ENCODE peak calls at places on chromosome 9, in seven cellular contexts. One of them, this sample, is unnamed.
A peak's percentile ranks its signal among the peaks of the same experiment; 100 is the strongest.

GRCh38 chr9:114392749-114393112 is 4.9 kb upstream of the AKNA start:
- DNase-seq in GOT3: no peak
- DNase-seq in astrocyte of the spinal cord: no peak
- DNase-seq in foreskin fibroblast: no peak
- DNase-seq in NCI-H345: no peak
- DNase-seq in PC-9: peak; percentile 60
- DNase-seq in ovary: peak; percentile 56
- DNase-seq in this sample: no peak

GRCh38 chr9:127561491-127562270 is 50.4 kb upstream of the STXBP1 start:
- DNase-seq in GOT3: peak; percentile 65
- DNase-seq in astrocyte of the spinal cord: peak; percentile 99
- DNase-seq in foreskin fibroblast: peak; percentile 100
- DNase-seq in NCI-H345: no peak
- DNase-seq in PC-9: peak; percentile 99
- DNase-seq in ovary: peak; percentile 80
- DNase-seq in this sample: no peak

GRCh38 chr9:133119039-133119438 is 2.0 kb downstream of the RALGDS start:
- DNase-seq in GOT3: no peak
- DNase-seq in astrocyte of the spinal cord: no peak
- DNase-seq in foreskin fibroblast: no peak
- DNase-seq in NCI-H345: no peak
- DNase-seq in PC-9: no peak
- DNase-seq in ovary: no peak
- DNase-seq in this sample: no peak

GRCh38 chr9:93129691-93130500 is 4.2 kb downstream of the NINJ1 start:
- DNase-seq in GOT3: no peak
- DNase-seq in astrocyte of the spinal cord: no peak
- DNase-seq in foreskin fibroblast: no peak
- DNase-seq in NCI-H345: no peak
- DNase-seq in PC-9: no peak
- DNase-seq in ovary: peak; percentile 20
- DNase-seq in this sample: no peak

GRCh38 chr9:84442712-84443111 is 102.2 kb upstream of the SLC28A3 start:
- DNase-seq in GOT3: no peak
- DNase-seq in astrocyte of the spinal cord: no peak
- DNase-seq in foreskin fibroblast: no peak
- DNase-seq in NCI-H345: no peak
- DNase-seq in PC-9: no peak
- DNase-seq in ovary: no peak
- DNase-seq in this sample: no peak

GRCh38 chr9:27248702-27249101 is 48.2 kb downstream of the EQTN start:
- DNase-seq in GOT3: no peak
- DNase-seq in astrocyte of the spinal cord: no peak
- DNase-seq in foreskin fibroblast: no peak
- DNase-seq in NCI-H345: no peak
- DNase-seq in PC-9: no peak
- DNase-seq in ovary: no peak
- DNase-seq in this sample: no peak

GRCh38 chr9:93669958-93670207 is 93.5 kb downstream of the PHF2 start:
- DNase-seq in GOT3: no peak
- DNase-seq in astrocyte of the spinal cord: no peak
- DNase-seq in foreskin fibroblast: no peak
- DNase-seq in NCI-H345: no peak
- DNase-seq in PC-9: no peak
- DNase-seq in ovary: no peak
- DNase-seq in this sample: no peak

GRCh38 chr9:69370430-69370829 is 45.4 kb downstream of the ENTREP1 start:
- DNase-seq in GOT3: no peak
- DNase-seq in astrocyte of the spinal cord: peak; percentile 14
- DNase-seq in foreskin fibroblast: no peak
- DNase-seq in NCI-H345: no peak
- DNase-seq in PC-9: no peak
- DNase-seq in ovary: no peak
- DNase-seq in this sample: no peak